ENCODE peak calls at places on chromosome 1, in five cellular contexts. C is breast epithelium, X is suprapubic skin, J is stomach, D is endothelial cell of umbilical vein. M is an unnamed sample.

GRCh38 chr1:7929637-7930036 is 11.0 kb downstream of the TNFRSF9 start:
- DNase-seq in C (no peak), X (no peak), J (no peak), D (peak; percentile 55), M (no peak)

GRCh38 chr1:31576201-31576669 is at the start of gene TINAGL1:
- DNase-seq in C (peak; percentile 93), X (no peak), J (peak; percentile 91), D (peak; percentile 48), M (peak; percentile 85)

GRCh38 chr1:228368801-228369607 is 37.6 kb downstream of the TRIM11 start:
- DNase-seq in C (no peak), X (peak; percentile 74), J (no peak), D (no peak), M (no peak)

GRCh38 chr1:202259705-202260104 is 66.1 kb downstream of the LGR6 start:
- DNase-seq in C (no peak), X (peak; percentile 7), J (no peak), D (no peak), M (no peak)

GRCh38 chr1:238558156-238558555 is 667.4 kb upstream of the ZP4 start:
- DNase-seq in C (no peak), X (no peak), J (no peak), D (no peak), M (no peak)

GRCh38 chr1:152029144-152029936 is 7.5 kb downstream of the S100A11 start:
- DNase-seq in C (no peak), X (no peak), J (no peak), D (no peak), M (no peak)

GRCh38 chr1:193322218-193322617 is 135.8 kb upstream of the B3GALT2 start:
- DNase-seq in C (no peak), X (no peak), J (no peak), D (peak; percentile 78), M (no peak)

GRCh38 chr1:207703712-207704111 is 48.1 kb upstream of the CD46 start:
- DNase-seq in C (no peak), X (no peak), J (no peak), D (no peak), M (no peak)

GRCh38 chr1:167797005-167797404 is 75.2 kb downstream of the MPZL1 start:
- DNase-seq in C (peak; percentile 94), X (peak; percentile 84), J (peak; percentile 28), D (peak; percentile 70), M (peak; percentile 80)
- TF ChIP-seq POLR2AphosphoS5 in C (peak; percentile 97), X (peak; percentile 61), J (peak; percentile 79), D (no peak), M (peak; percentile 89)

DNA sequence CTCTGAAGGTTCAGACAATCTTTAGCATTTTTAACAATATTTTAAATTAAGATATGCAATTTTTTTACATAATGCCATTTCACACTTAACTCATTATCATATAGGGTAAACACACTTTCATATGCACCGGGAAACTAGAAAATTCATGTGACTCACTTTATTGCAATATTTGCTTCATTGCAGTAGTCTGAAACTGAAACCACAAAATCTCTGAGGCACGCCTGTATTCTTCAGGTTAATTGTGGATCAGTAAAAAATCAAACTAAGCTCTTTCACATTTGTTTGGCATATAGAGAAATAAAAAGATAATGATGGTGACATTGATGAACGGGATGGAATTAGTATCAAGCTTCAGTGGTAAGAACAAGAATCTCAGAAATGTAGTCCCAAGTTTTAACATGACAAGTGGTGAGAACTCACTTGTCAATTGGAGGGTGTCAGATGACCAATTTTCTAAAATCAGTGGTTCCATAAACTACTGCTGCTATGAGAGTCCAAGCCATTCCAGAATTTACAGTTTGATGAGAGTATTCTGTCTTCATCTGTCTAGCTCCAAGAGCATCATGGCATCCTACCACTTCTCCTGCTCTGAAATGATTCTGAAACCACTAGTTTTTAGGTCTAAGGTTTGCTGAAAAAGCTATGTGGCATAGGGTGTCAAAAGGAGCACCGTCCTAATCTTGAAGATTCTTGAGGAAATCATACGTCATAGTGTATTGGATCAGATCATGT is 281.0 kb downstream of the PTPRC start:
- DNase-seq in C (no peak), X (no peak), J (no peak), D (no peak), M (no peak)
- H3K4me3 ChIP-seq in C (no peak overlapping the region), X (no peak overlapping the region), J (no peak overlapping the region), D (no peak overlapping the region), M (no peak overlapping the region)

DNA sequence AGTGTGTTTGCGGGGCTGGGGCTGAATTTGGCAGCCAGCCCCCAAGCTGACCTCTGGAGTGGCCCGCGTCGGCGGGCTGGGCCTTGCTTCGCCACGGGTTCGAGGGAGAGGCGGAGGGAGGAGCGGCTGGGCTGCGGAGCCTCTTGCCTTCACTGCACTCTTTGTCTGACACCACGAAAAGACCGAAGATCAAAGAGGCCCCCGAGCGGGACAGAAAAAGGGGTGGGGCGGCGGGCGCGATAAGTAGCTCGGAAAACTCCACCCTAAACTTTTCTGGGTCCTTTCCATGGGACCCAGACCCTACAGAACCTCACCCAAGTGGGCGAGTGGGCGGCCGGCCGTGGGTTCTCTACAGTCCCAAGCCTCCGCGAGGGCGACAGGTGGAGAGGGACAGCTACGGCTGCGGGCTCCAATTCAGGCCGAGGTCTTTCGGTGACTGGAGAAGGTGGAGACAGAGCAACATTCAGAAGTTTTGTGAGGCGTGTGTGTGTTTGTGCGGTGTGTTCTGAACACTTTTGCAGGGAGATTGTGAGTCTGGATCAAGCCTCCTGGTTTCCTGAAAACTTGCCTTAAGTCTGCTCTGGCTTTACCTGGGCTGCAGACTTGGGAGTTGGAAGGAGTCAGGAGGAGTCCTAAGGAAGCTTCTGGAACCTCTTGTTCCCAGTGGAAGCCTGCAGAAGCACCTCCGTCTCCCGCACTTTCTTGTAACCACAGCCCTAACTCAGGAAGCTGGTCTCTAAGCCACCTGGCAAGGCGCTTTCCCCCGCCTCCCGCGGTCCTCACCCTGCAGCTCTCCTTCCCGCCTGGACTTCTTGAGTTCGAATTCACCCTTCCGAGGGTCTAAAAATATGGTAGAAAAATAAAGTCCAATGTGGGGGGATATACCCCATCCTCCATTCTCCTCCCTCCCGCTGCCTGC is 14.8 kb downstream of the PAX7 start:
- DNase-seq in C (no peak), X (no peak), J (no peak), D (no peak), M (no peak)
- TF ChIP-seq POLR2AphosphoS5 in C (no peak), X (no peak), J (no peak), D (no peak), M (no peak)

DNA sequence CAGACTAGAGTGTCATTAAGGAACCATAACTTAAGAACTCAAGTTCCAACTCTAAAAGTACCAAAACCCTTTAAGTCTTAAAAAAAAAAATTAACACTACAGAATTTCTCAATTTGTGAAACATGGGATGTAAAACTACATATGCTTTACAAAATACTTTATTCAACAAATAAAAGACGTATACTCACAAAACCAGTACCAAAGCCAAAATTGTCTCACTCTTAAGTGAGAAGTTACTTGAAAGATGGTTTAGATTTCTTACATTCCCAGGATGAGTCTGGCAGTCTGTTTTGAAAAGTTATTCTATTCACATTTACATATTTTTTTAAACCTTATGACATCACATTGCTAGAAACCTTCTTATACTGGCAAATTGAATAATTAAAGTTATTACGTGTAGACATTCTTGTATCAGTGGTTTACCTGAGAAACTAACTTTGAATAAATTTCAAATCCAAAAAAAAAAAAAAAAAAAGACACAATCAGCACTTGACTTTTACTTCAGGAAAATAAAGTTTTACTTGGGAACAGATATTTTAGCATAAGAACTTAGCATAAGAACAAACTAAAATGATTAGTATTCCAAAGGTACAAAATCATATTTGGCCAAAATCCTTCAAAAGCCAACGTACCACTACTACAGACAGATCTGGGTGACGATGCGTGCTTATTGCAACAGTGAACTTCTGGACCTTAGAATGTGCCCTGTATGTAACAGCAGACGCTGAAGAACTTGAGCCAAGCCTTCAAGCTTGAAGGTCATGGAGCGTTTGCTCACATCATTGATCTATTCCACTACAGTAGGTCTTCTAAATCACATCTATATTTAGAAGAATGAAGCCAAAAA is 2.6 kb downstream of the CDC42BPA start:
- DNase-seq in C (no peak), X (no peak), J (peak; percentile 33), D (peak; percentile 75), M (peak; percentile 7)
- H3K4me3 ChIP-seq in C (peak overlapping the region; percentile 93), X (peak overlapping the region; percentile 96), J (peak overlapping the region; percentile 87), D (peak overlapping the region; percentile 97), M (peak overlapping the region; percentile 86)

DNA sequence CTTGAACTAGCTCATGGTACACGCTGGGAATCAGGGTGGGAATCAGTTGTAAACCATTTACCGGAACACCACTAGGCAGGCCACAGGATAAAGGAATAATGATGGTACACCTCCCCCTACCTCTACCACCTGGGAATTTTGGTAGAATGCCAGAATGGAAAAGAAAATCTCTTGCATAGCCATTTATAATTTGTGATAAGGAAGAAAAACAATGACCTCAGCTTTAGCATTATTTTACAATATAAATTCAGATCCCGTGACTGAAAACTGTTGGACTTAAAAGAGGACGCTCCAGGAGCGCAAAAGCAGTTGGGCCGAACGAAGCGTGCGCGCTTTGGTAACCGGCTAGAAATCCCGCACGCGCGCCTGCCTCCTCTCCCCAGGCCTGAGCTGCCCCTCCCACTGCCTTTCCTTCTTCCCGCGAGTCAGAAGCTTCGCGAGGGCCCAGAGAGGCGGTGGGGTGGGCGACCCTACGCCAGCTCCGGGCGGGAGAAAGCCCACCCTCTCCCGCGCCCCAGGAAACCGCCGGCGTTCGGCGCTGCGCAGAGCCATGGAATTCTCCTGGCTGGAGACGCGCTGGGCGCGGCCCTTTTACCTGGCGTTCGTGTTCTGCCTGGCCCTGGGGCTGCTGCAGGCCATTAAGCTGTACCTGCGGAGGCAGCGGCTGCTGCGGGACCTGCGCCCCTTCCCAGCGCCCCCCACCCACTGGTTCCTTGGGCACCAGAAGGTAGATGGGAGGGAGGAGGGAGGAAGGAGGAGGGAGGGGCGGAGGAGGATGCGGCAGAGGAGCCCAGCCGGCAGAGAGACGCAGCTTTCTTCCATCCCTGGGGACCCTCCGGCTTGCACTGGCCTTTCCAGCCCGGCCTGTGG is at the start of gene CYP4X1:
- DNase-seq in C (no peak), X (no peak), J (peak; percentile 70), D (peak; percentile 80), M (peak; percentile 24)
- TF ChIP-seq POLR2AphosphoS5 in C (no peak), X (no peak), J (no peak), D (no peak), M (no peak)

GRCh38 chr1:29248409-29248808 is 12.1 kb downstream of the PTPRU start:
- DNase-seq in C (no peak), X (no peak), J (no peak), D (no peak), M (no peak)

GRCh38 chr1:29247874-29248273 is 11.6 kb downstream of the PTPRU start:
- DNase-seq in C (no peak), X (no peak), J (no peak), D (no peak), M (no peak)

GRCh38 chr1:29249170-29249691 is 12.9 kb downstream of the PTPRU start:
- DNase-seq in C (no peak), X (no peak), J (no peak), D (no peak), M (no peak)

GRCh38 chr1:29251164-29252130 is 15.1 kb downstream of the PTPRU start:
- DNase-seq in C (no peak), X (no peak), J (no peak), D (no peak), M (no peak)

DNA sequence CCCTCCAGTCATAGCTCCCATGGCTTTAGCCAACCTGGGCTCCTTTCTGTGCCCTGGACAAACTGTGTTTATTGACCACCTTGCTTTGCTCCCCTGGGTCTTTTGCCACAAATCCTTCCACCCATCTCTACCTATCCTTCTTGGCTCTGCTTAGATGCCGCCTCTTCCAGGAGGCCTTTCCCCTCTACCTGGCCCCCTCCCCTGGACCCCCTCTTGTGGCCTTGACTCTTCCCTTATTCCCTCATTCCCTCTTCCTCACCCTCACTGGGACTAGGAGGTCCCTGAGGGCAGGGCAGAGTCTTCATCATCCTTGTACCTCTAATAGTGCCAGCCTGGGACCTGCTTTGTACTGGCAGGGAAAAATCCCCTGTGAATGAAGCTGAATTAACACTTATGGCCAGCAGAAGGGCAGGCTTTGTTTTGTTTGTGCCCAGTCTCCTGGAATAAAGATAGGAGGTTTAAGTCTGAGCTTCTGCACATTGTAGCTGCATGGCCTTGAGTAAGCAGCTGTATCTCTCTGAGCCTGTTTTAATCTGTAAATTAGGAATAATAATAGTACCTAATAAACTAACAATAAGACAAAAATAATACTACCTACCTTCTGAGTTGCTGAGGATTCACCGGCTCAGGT is 13.7 kb downstream of the PTPRU start:
- DNase-seq in C (no peak), X (no peak), J (no peak), D (no peak), M (no peak)
- H3K4me3 ChIP-seq in C (no peak overlapping the region), X (no peak overlapping the region), J (no peak overlapping the region), D (no peak overlapping the region), M (no peak overlapping the region)

M was measured in prostate gland.